ENCODE peak calls at places on chromosome 21, in seven cellular contexts. One of them, this sample, is unnamed. For H3K27me3 and H3K36me3, the result is how much of the 10 kb centered on the place peaks cover.

GRCh38 chr21:33330726-33331125 is 6.0 kb downstream of the IFNAR1 start:
- DNase-seq in GM23338: no peak
- DNase-seq in fibroblast of lung: no peak
- DNase-seq in tibial nerve: no peak
- DNase-seq in mammary epithelial cell: no peak
- DNase-seq in right lobe of liver: no peak
- DNase-seq in endodermal cell: no peak
- DNase-seq in this sample: no peak

GRCh38 chr21:8993943-8994639 is 1527.3 kb upstream of the TPTE start:
- DNase-seq in endodermal cell: no peak
- DNase-seq in tibial nerve: no peak
- DNase-seq in mammary epithelial cell: no peak
- DNase-seq in GM23338: peak
- DNase-seq in fibroblast of lung: peak
- DNase-seq in right lobe of liver: no peak
- DNase-seq in this sample: no peak

GRCh38 chr21:21737186-21737585 is 739.0 kb downstream of the NCAM2 start:
- DNase-seq in mammary epithelial cell: no peak
- DNase-seq in tibial nerve: no peak
- DNase-seq in endodermal cell: no peak
- DNase-seq in GM23338: no peak
- DNase-seq in fibroblast of lung: no peak
- DNase-seq in right lobe of liver: no peak
- DNase-seq in this sample: no peak

GRCh38 chr21:33238565-33239255 is 9.0 kb downstream of the IFNAR2 start:
- DNase-seq in fibroblast of lung: peak
- DNase-seq in tibial nerve: no peak
- DNase-seq in right lobe of liver: no peak
- DNase-seq in endodermal cell: no peak
- DNase-seq in GM23338: no peak
- DNase-seq in mammary epithelial cell: no peak
- DNase-seq in this sample: no peak

GRCh38 chr21:36325373-36326010 is 5.5 kb downstream of the MORC3 start:
- DNase-seq in mammary epithelial cell: peak
- DNase-seq in endodermal cell: no peak
- DNase-seq in fibroblast of lung: peak
- DNase-seq in tibial nerve: no peak
- DNase-seq in GM23338: no peak
- DNase-seq in right lobe of liver: no peak
- DNase-seq in this sample: no peak

GRCh38 chr21:19987671-19988070 is 1010.5 kb upstream of the NCAM2 start:
- DNase-seq in tibial nerve: no peak
- DNase-seq in right lobe of liver: no peak
- DNase-seq in GM23338: no peak
- DNase-seq in endodermal cell: no peak
- DNase-seq in fibroblast of lung: no peak
- DNase-seq in mammary epithelial cell: no peak
- DNase-seq in this sample: no peak

GRCh38 chr21:29827647-29828046 is 112.1 kb downstream of the GRIK1 start:
- DNase-seq in endodermal cell: no peak
- DNase-seq in fibroblast of lung: no peak
- DNase-seq in GM23338: no peak
- DNase-seq in right lobe of liver: no peak
- DNase-seq in mammary epithelial cell: no peak
- DNase-seq in tibial nerve: no peak
- DNase-seq in this sample: no peak

GRCh38 chr21:8994640-8995511 is 1526.5 kb upstream of the TPTE start:
- DNase-seq in right lobe of liver: no peak
- DNase-seq in fibroblast of lung: peak
- DNase-seq in GM23338: peak
- DNase-seq in mammary epithelial cell: no peak
- DNase-seq in endodermal cell: no peak
- DNase-seq in tibial nerve: no peak
- DNase-seq in this sample: no peak

GRCh38 chr21:29053011-29053553 is 20.4 kb downstream of the CCT8 start:
- DNase-seq in tibial nerve: no peak
- DNase-seq in endodermal cell: no peak
- DNase-seq in GM23338: no peak
- DNase-seq in right lobe of liver: no peak
- DNase-seq in mammary epithelial cell: no peak
- DNase-seq in fibroblast of lung: no peak
- DNase-seq in this sample: no peak

GRCh38 chr21:31136891-31137290 is 98.6 kb upstream of the KRTAP19-8 start:
- DNase-seq in endodermal cell: no peak
- DNase-seq in GM23338: no peak
- DNase-seq in mammary epithelial cell: no peak
- DNase-seq in tibial nerve: no peak
- DNase-seq in fibroblast of lung: peak
- DNase-seq in right lobe of liver: peak
- DNase-seq in this sample: no peak

GRCh38 chr21:36478207-36478701 is 1.7 kb downstream of the CLDN14 start:
- DNase-seq in right lobe of liver: no peak
- DNase-seq in tibial nerve: no peak
- DNase-seq in mammary epithelial cell: peak
- DNase-seq in GM23338: no peak
- DNase-seq in endodermal cell: no peak
- DNase-seq in fibroblast of lung: peak
- DNase-seq in this sample: no peak

GRCh38 chr21:18204931-18205330 is 39.7 kb upstream of the CHODL start:
- DNase-seq in right lobe of liver: no peak
- DNase-seq in mammary epithelial cell: no peak
- DNase-seq in GM23338: peak
- DNase-seq in endodermal cell: no peak
- DNase-seq in tibial nerve: no peak
- DNase-seq in fibroblast of lung: no peak
- DNase-seq in this sample: peak

GRCh38 chr21:23936224-23936623 is 1671.1 kb downstream of the MRPL39 start:
- DNase-seq in tibial nerve: peak
- DNase-seq in endodermal cell: peak
- DNase-seq in mammary epithelial cell: no peak
- DNase-seq in fibroblast of lung: peak
- DNase-seq in GM23338: peak
- DNase-seq in right lobe of liver: no peak
- DNase-seq in this sample: peak

GRCh38 chr21:21897275-21897883 is 899.2 kb downstream of the NCAM2 start:
- DNase-seq in tibial nerve: no peak
- DNase-seq in GM23338: no peak
- DNase-seq in endodermal cell: no peak
- DNase-seq in right lobe of liver: no peak
- DNase-seq in fibroblast of lung: peak
- DNase-seq in mammary epithelial cell: peak
- DNase-seq in this sample: no peak

GRCh38 chr21:32300117-32300681 is 1.5 kb downstream of the MRAP start:
- DNase-seq in right lobe of liver: no peak
- DNase-seq in mammary epithelial cell: no peak
- DNase-seq in endodermal cell: no peak
- DNase-seq in GM23338: no peak
- DNase-seq in fibroblast of lung: no peak
- DNase-seq in tibial nerve: no peak
- DNase-seq in this sample: no peak

GRCh38 chr21:31124005-31124404 is 85.7 kb upstream of the KRTAP19-8 start:
- DNase-seq in endodermal cell: peak
- DNase-seq in fibroblast of lung: no peak
- DNase-seq in GM23338: peak
- DNase-seq in right lobe of liver: no peak
- DNase-seq in tibial nerve: no peak
- DNase-seq in mammary epithelial cell: no peak
- DNase-seq in this sample: no peak

GRCh38 chr21:26798856-26799751 is 46.1 kb downstream of the ADAMTS1 start:
- DNase-seq in right lobe of liver: no peak
- DNase-seq in tibial nerve: no peak
- DNase-seq in endodermal cell: no peak
- DNase-seq in GM23338: no peak
- DNase-seq in fibroblast of lung: no peak
- DNase-seq in mammary epithelial cell: no peak
- DNase-seq in this sample: no peak

GRCh38 chr21:31254131-31254530 is 89.9 kb downstream of the TIAM1 start:
- DNase-seq in tibial nerve: no peak
- DNase-seq in mammary epithelial cell: no peak
- DNase-seq in GM23338: no peak
- DNase-seq in fibroblast of lung: no peak
- DNase-seq in right lobe of liver: no peak
- DNase-seq in endodermal cell: no peak
- DNase-seq in this sample: peak

GRCh38 chr21:20451051-20451450 is 547.2 kb upstream of the NCAM2 start:
- DNase-seq in tibial nerve: no peak
- DNase-seq in endodermal cell: no peak
- DNase-seq in right lobe of liver: no peak
- DNase-seq in fibroblast of lung: no peak
- DNase-seq in GM23338: no peak
- DNase-seq in mammary epithelial cell: peak
- DNase-seq in this sample: no peak

GRCh38 chr21:30831194-30831765 is 1.7 kb upstream of the KRTAP7-1 start:
- DNase-seq in right lobe of liver: no peak
- DNase-seq in tibial nerve: no peak
- DNase-seq in endodermal cell: peak
- DNase-seq in fibroblast of lung: no peak
- DNase-seq in mammary epithelial cell: peak
- DNase-seq in GM23338: peak
- DNase-seq in this sample: peak

GRCh38 chr21:31266241-31266640 is 77.8 kb downstream of the TIAM1 start:
- DNase-seq in tibial nerve: no peak
- DNase-seq in mammary epithelial cell: no peak
- DNase-seq in GM23338: no peak
- DNase-seq in endodermal cell: no peak
- DNase-seq in fibroblast of lung: no peak
- DNase-seq in right lobe of liver: no peak
- DNase-seq in this sample: no peak

GRCh38 chr21:27476696-27477095 is 509.8 kb upstream of the ADAMTS5 start:
- DNase-seq in endodermal cell: no peak
- DNase-seq in right lobe of liver: no peak
- DNase-seq in mammary epithelial cell: no peak
- DNase-seq in tibial nerve: no peak
- DNase-seq in fibroblast of lung: peak
- DNase-seq in GM23338: no peak
- DNase-seq in this sample: no peak

DNA sequence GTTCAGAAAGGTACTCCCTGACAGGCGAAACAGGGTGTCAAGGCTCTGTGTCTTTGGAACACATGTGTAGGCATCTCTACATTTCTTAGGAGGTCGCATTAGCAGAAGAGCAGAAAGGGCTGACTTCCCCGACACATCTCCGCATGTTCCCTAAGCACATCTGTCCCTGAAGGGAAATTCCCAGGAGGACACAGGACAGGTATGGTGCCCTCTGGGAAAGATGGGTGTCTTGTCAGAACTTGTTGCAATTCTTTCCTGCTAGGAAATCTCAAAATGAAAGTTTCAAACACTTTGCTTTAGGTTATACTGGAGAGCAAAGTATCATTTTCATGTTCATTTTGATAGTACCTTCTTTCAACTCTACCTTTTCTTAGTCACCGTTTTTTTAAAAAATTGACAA is 2.0 kb downstream of the DSCAM start:
- DNase-seq in fibroblast of lung: no peak
- DNase-seq in right lobe of liver: no peak
- DNase-seq in tibial nerve: no peak
- DNase-seq in GM23338: no peak
- DNase-seq in mammary epithelial cell: peak
- DNase-seq in endodermal cell: no peak
- DNase-seq in this sample: no peak
- H3K27me3 ChIP-seq in fibroblast of lung: under half
- H3K27me3 ChIP-seq in right lobe of liver: under half
- H3K27me3 ChIP-seq in tibial nerve: under half
- H3K27me3 ChIP-seq in GM23338: under half
- H3K27me3 ChIP-seq in mammary epithelial cell: under half
- H3K27me3 ChIP-seq in endodermal cell: half or more
- H3K27me3 ChIP-seq in this sample: under half

GRCh38 chr21:25639167-25639921 is at the start of gene JAM2:
- DNase-seq in tibial nerve: peak
- DNase-seq in right lobe of liver: peak
- DNase-seq in fibroblast of lung: peak
- DNase-seq in GM23338: peak
- DNase-seq in mammary epithelial cell: no peak
- DNase-seq in endodermal cell: peak
- DNase-seq in this sample: peak
- TF ChIP-seq CTCF in tibial nerve: peak
- TF ChIP-seq CTCF in right lobe of liver: no peak
- TF ChIP-seq CTCF in fibroblast of lung: peak
- TF ChIP-seq CTCF in GM23338: peak
- TF ChIP-seq CTCF in mammary epithelial cell: no peak
- TF ChIP-seq CTCF in endodermal cell: peak
- TF ChIP-seq CTCF in this sample: peak

DNA sequence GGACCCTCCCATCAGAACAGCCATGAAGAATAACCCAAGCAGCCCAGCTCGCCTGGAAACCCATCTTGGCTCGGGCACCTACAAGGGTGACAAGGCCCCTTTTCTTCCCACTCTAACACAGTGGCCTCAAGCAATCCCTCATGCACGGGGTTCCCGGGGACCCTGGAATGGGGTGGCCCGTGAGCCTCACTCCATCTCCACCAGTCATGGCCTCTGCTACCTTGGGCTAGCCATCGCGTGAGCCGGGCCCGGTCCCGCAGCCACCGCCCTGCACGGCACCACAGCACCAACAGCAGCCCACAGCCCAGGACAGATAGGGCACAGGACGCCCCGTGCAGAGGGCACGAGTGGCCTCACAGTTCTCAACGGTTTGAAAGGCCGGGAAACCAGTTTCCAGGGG is 19.0 kb downstream of the WDR4 start:
- DNase-seq in right lobe of liver: no peak
- DNase-seq in GM23338: no peak
- DNase-seq in mammary epithelial cell: no peak
- DNase-seq in endodermal cell: no peak
- DNase-seq in tibial nerve: no peak
- DNase-seq in fibroblast of lung: no peak
- DNase-seq in this sample: no peak
- H3K36me3 ChIP-seq in right lobe of liver: under half
- H3K36me3 ChIP-seq in GM23338: under half
- H3K36me3 ChIP-seq in mammary epithelial cell: under half
- H3K36me3 ChIP-seq in endodermal cell: half or more
- H3K36me3 ChIP-seq in tibial nerve: half or more
- H3K36me3 ChIP-seq in fibroblast of lung: under half
- H3K36me3 ChIP-seq in this sample: half or more

DNA sequence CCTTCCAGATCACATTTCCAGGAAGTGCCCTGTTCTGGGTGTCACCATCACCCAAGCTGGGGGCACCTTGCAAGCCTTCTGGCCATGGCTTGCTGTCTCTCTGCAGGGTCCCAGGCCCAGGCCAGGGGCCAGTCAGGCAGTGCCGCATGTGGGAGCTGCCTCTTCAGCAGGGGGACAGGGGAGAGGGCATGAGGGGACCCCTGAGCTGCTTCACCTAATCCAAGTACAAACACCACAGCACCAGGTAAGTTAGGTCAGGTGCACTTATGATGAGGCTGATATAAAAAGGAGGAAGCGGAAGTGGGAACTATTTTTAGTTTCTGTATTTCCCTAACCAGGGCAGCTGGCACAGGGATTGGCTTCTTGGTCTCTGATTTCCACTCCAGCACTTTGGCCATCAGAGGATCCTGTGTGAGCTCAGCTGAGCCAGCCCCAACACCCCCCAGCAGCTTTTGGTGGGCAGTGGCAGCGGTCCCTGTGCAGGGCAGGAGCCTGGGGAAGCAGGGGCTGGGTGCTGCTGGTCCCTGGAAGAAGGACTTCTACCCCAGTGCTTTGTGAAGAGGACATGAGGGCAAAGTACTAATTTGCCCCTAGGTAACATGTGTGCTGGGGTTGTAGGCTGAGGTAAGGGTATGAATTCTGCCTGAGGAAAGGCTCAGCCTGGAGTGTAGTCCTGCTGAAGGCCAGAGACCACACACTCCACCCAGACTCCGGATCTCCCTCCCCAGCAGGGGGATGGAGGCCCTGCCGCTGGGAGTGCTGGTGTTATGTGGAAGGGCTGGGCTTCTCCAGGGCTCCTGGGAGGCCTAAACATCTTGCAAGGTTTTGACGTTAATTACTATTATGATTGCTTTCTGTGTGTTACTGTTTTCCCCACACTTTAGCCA is 3.3 kb upstream of the PCBP3 start:
- DNase-seq in tibial nerve: no peak
- DNase-seq in right lobe of liver: no peak
- DNase-seq in mammary epithelial cell: no peak
- DNase-seq in fibroblast of lung: no peak
- DNase-seq in GM23338: peak
- DNase-seq in endodermal cell: peak
- DNase-seq in this sample: peak
- H3K27me3 ChIP-seq in tibial nerve: under half
- H3K27me3 ChIP-seq in right lobe of liver: under half
- H3K27me3 ChIP-seq in mammary epithelial cell: under half
- H3K27me3 ChIP-seq in fibroblast of lung: under half
- H3K27me3 ChIP-seq in GM23338: under half
- H3K27me3 ChIP-seq in endodermal cell: under half
- H3K27me3 ChIP-seq in this sample: under half